ENCODE peak calls at places on chromosomes 11 and 22, in four cellular contexts. Z, T, R and C are unnamed samples. For H3K4me1, the result is how much of the 10 kb centered on the place peaks cover.

GRCh38 chr11:2432171-2432621 is 12.1 kb downstream of the TRPM5 start:
- DNase-seq in R (no peak), T (no peak), Z (no peak), C (peak)

GRCh38 chr22:28629420-28630184 is 50.0 kb downstream of the TTC28 start:
- DNase-seq in Z (no peak), T (peak), R (no peak), C (no peak)

GRCh38 chr11:133929401-133930052 is 27.2 kb downstream of the IGSF9B start:
- DNase-seq in R (no peak), Z (no peak), T (no peak), C (no peak)

GRCh38 chr11:31779268-31779879 is 31.7 kb downstream of the PAX6 start:
- DNase-seq in T (no peak), R (peak), Z (no peak), C (no peak)

GRCh38 chr11:122214080-122214479 is 98.1 kb upstream of the BLID start:
- DNase-seq in Z (no peak), R (no peak), T (no peak), C (no peak)

GRCh38 chr11:130710022-130710421 is 206.3 kb downstream of the SNX19 start:
- DNase-seq in R (no peak), Z (no peak), T (no peak), C (no peak)

GRCh38 chr11:111429066-111429506 is 50.0 kb upstream of the POU2AF1 start:
- DNase-seq in R (no peak), T (peak), Z (peak), C (no peak)

GRCh38 chr11:63916837-63917684 is at the start of gene RCOR2:
- DNase-seq in T (peak), Z (peak), R (no peak), C (peak)

GRCh38 chr11:19697721-19698121 is 14.9 kb upstream of the NAV2 start:
- DNase-seq in Z (no peak), R (no peak), T (peak), C (no peak)

GRCh38 chr11:65615950-65616574 is 486 bp downstream of the PCNX3 start:
- DNase-seq in R (no peak), T (peak), Z (peak), C (no peak)

GRCh38 chr11:10926801-10927200 is 68.9 kb upstream of the ZBED5 start:
- DNase-seq in T (no peak), Z (no peak), R (no peak), C (no peak)

GRCh38 chr11:66969584-66970205 is 5.4 kb upstream of the C11orf86 start:
- DNase-seq in Z (no peak), T (no peak), R (no peak), C (no peak)

GRCh38 chr11:122234257-122234656 is 118.2 kb upstream of the BLID start:
- DNase-seq in Z (no peak), T (no peak), R (no peak), C (no peak)

DNA sequence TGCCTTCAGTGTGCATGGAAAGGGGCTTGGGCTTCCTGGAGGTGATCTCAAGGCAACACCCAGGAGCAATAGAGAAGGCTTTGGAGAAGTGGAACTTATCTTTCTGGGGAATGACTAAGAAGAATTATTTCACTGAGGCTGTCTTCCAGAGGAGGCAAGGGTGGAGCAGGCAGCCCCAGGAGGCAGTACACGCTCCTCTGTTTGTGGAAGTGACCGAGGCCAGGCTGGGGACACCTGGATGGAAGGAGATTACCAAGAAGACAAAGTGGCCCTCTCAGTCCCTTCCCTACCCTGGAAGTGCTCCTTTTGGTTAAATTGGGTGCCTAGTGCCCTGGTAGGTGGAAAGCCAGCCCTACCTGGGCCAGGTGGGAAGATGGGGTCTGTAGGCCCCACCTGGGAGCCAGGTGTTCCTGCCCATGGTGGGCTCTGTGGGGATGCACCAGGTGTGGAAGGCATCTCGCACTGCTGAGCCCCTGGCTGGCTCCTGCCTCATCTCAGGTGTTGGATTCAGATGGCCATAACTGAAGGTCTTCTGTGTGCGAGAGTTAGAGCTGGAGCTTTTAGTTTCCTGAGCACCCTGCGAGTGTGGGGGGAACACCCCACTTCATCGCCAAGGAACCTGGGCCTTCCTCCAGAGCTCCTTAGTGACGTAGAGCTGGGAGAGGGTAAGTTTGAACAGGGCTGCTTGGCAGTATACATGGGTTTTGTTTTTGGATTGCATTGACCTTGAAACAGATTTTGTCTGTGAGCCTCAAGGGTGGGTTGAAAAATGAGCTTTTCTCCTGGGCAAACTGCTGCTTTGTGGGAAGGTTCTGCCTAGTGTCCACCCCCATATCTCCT is 46.1 kb downstream of the MICAL2 start:
- DNase-seq in R (no peak), T (no peak), Z (no peak), C (peak)
- H3K4me1 ChIP-seq in R (under half), T (under half), Z (under half), C (under half)

GRCh38 chr11:41307371-41308080 is 151.9 kb downstream of the LRRC4C start:
- DNase-seq in R (no peak), Z (no peak), T (peak), C (no peak)

GRCh38 chr11:41308286-41308685 is 151.2 kb downstream of the LRRC4C start:
- DNase-seq in Z (no peak), T (no peak), R (no peak), C (no peak)

GRCh38 chr11:41309111-41309522 is 150.3 kb downstream of the LRRC4C start:
- DNase-seq in R (no peak), T (peak), Z (no peak), C (no peak)

GRCh38 chr11:41306435-41306834 is 153.0 kb downstream of the LRRC4C start:
- DNase-seq in R (no peak), T (no peak), Z (no peak), C (no peak)

DNA sequence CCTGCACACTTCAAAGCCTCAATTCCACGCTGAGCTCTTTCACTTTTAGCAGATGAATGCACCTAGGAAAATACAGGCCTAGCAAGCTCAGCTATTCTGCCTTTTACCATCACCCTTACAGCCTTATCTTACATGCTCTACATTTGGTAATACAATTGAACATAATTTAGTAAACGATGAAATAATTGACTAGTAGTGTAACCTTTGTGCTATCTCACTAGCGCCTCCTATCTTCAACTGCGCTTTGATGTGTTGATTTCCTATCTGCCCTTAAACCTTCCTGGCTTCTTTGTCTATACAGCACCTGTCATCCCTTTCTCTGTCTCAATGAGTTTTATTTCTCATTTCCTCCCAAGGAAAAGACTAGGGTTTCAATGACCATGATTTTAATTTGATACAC is 149.7 kb downstream of the LRRC4C start:
- DNase-seq in T (peak), Z (no peak), R (no peak), C (no peak)
- TF ChIP-seq CTCF in T (peak), Z (no peak), R (peak), C (no peak)

GRCh38 chr11:116788534-116788933 is 711 bp upstream of the ZPR1 start:
- DNase-seq in R (no peak), T (no peak), Z (no peak), C (no peak)

GRCh38 chr11:116787436-116787785 is 412 bp downstream of the ZPR1 start:
- DNase-seq in R (no peak), T (peak), Z (no peak), C (no peak)

GRCh38 chr11:116786966-116787365 is 857 bp downstream of the ZPR1 start:
- DNase-seq in Z (no peak), T (no peak), R (no peak), C (no peak)

GRCh38 chr11:116786360-116786759 is 1.5 kb downstream of the ZPR1 start:
- DNase-seq in T (no peak), Z (no peak), R (no peak), C (no peak)

GRCh38 chr11:116787786-116788486 is at the start of gene ZPR1:
- DNase-seq in R (no peak), Z (peak), T (peak), C (peak)
- TF ChIP-seq POLR2AphosphoS5 in R (peak), Z (peak), T (peak), C (peak)

GRCh38 chr22:42217019-42217751 is 53.3 kb downstream of the TCF20 start:
- DNase-seq in R (no peak), T (no peak), Z (no peak), C (no peak)
- H3K4me1 ChIP-seq in R (under half), T (under half), Z (under half), C (under half)

GRCh38 chr11:129280027-129280811 is 88.1 kb upstream of the ARHGAP32 start:
- DNase-seq in T (no peak), Z (no peak), R (no peak), C (no peak)

GRCh38 chr11:129281471-129282268 is 89.5 kb upstream of the ARHGAP32 start:
- DNase-seq in T (no peak), R (no peak), Z (no peak), C (no peak)

GRCh38 chr11:129279326-129280026 is 87.4 kb upstream of the ARHGAP32 start:
- DNase-seq in R (no peak), T (peak), Z (peak), C (peak)

GRCh38 chr11:129277216-129277838 is 85.2 kb upstream of the ARHGAP32 start:
- DNase-seq in Z (no peak), R (no peak), T (no peak), C (no peak)

DNA sequence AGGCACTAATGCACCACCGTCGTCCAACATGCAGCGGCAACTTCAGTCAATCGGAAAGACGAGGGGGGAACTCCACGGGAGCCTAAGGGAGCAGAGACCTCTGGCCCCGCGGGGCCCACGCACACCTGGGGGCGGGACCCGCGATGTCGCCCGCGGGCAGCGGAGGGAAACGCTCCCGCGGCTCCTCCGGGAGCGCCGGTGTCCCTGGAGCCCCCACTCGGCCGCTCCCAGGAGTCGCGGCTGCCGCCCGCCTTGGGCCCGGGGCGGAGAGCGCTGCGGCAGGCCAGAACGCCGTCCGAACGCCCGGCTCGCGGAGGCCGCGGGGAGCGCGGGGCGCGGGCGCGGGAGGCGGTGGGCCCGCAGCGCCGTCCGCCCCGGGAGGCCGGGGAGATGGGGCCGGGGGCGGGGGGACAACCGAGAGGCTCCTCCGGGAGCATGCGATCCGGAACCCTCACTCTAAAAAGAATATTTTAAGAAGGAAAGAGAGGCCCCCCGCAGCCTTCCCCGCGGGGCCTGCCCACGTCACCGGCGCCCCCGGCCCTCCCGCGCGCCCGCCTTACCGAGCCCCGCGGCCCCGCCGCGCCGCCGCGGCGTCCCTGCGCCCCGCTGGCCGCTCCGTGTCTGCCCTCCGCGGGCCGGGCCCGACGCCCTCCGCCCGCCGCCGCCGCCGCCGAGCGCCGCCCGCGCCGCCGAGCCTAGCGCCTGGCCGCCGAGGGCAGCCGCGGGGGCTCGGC is 86.6 kb upstream of the ARHGAP32 start:
- DNase-seq in T (peak), R (no peak), Z (no peak), C (peak)
- TF ChIP-seq CTCF in T (peak), R (no peak), Z (no peak), C (no peak)